ENCODE peak calls at places on chromosome 16, in six cellular contexts. T is esophagus squamous epithelium, Z is mammary epithelial cell, W is heart left ventricle, K is thoracic aorta, S is progenitor cell of endocrine pancreas. O is an unnamed sample.
A peak's percentile ranks its signal among the peaks of the same experiment; 100 is the strongest.

GRCh38 chr16:86609115-86609514 is 30.8 kb downstream of the FOXL1 start:
- DNase-seq in T (no peak), Z (no peak), S (no peak), W (no peak), K (no peak), O (no peak)

GRCh38 chr16:78668393-78668792 is 568.9 kb downstream of the WWOX start:
- DNase-seq in T (no peak), Z (no peak), S (no peak), K (no peak), W (no peak), O (no peak)

GRCh38 chr16:4358831-4359561 is 7.9 kb upstream of the PAM16 start:
- DNase-seq in Z (no peak), K (no peak), W (no peak), T (no peak), S (peak; percentile 83), O (peak; percentile 75)

GRCh38 chr16:29665294-29666077 is 2.4 kb downstream of the SPN start:
- DNase-seq in W (no peak), S (no peak), Z (no peak), K (no peak), T (no peak), O (peak; percentile 56)

GRCh38 chr16:8956265-8957060 is 7.2 kb downstream of the USP7 start:
- DNase-seq in S (no peak), W (no peak), T (no peak), Z (no peak), K (no peak), O (no peak)

GRCh38 chr16:21626659-21627277 is 25.6 kb downstream of the IGSF6 start:
- DNase-seq in Z (peak; percentile 68), K (no peak), T (no peak), W (no peak), S (no peak), O (peak; percentile 45)

GRCh38 chr16:2398520-2398919 is 30.7 kb upstream of the CCNF start:
- DNase-seq in S (no peak), W (no peak), K (no peak), Z (no peak), T (no peak), O (no peak)

GRCh38 chr16:27460213-27460612 is 58.2 kb downstream of the IL21R start:
- DNase-seq in Z (no peak), K (no peak), W (no peak), T (no peak), S (no peak), O (no peak)

GRCh38 chr16:89581045-89581695 is 5.6 kb downstream of the CPNE7 start:
- DNase-seq in W (no peak), Z (peak; percentile 67), S (no peak), T (no peak), K (no peak), O (no peak)

GRCh38 chr16:27839419-27839818 is 224.1 kb downstream of the GSG1L start:
- DNase-seq in T (no peak), K (no peak), W (no peak), Z (peak; percentile 41), S (no peak), O (no peak)

GRCh38 chr16:57956270-57956808 is 14.6 kb downstream of the CNGB1 start:
- DNase-seq in T (no peak), K (no peak), W (no peak), Z (no peak), S (no peak), O (no peak)

GRCh38 chr16:7211781-7212180 is 120.9 kb upstream of the RBFOX1 start:
- DNase-seq in W (no peak), S (no peak), Z (no peak), T (no peak), K (no peak), O (no peak)

GRCh38 chr16:50137268-50137667 is 15.8 kb upstream of the TENT4B start:
- DNase-seq in K (no peak), W (no peak), T (no peak), S (no peak), Z (no peak), O (no peak)

GRCh38 chr16:12321363-12321762 is 344.8 kb downstream of the SNX29 start:
- DNase-seq in K (no peak), Z (no peak), T (no peak), W (no peak), S (no peak), O (no peak)

GRCh38 chr16:9802160-9802559 is 380.1 kb downstream of the GRIN2A start:
- DNase-seq in S (no peak), Z (no peak), K (no peak), W (no peak), T (no peak), O (no peak)

GRCh38 chr16:1439058-1439698 is 5.2 kb downstream of the CCDC154 start:
- DNase-seq in Z (no peak), S (no peak), T (no peak), W (no peak), K (no peak), O (no peak)

GRCh38 chr16:30010817-30011504 is at the start of gene DOC2A:
- DNase-seq in W (peak; percentile 18), T (no peak), S (no peak), Z (no peak), K (no peak), O (peak; percentile 48)

GRCh38 chr16:23141959-23142740 is 7.1 kb downstream of the USP31 start:
- DNase-seq in W (no peak), S (no peak), T (no peak), Z (peak; percentile 91), K (no peak), O (no peak)

GRCh38 chr16:50099957-50100648 is 34.3 kb downstream of the HEATR3 start:
- DNase-seq in W (no peak), K (no peak), T (no peak), Z (peak; percentile 60), S (no peak), O (no peak)

GRCh38 chr16:17520567-17520966 is 49.8 kb upstream of the XYLT1 start:
- DNase-seq in Z (no peak), S (no peak), K (no peak), T (no peak), W (no peak), O (no peak)

GRCh38 chr16:52407778-52408177 is 139.2 kb downstream of the TOX3 start:
- DNase-seq in T (no peak), K (no peak), Z (no peak), W (no peak), S (no peak), O (no peak)

GRCh38 chr16:77963185-77964044 is 58.9 kb upstream of the CLEC3A start:
- DNase-seq in Z (no peak), W (no peak), K (no peak), S (no peak), T (no peak), O (no peak)

GRCh38 chr16:89573826-89574680 is 1.5 kb upstream of the CPNE7 start:
- DNase-seq in K (no peak), T (no peak), W (no peak), S (no peak), Z (no peak), O (no peak)

GRCh38 chr16:48157794-48158193 is 2.0 kb upstream of the ABCC12 start:
- DNase-seq in T (no peak), Z (no peak), K (no peak), W (no peak), S (no peak), O (peak; percentile 16)

GRCh38 chr16:48156790-48157209 is 1.0 kb upstream of the ABCC12 start:
- DNase-seq in W (peak; percentile 86), Z (peak; percentile 66), S (peak; percentile 92), K (peak; percentile 11), T (peak; percentile 31), O (peak; percentile 89)

GRCh38 chr16:48158296-48158695 is 2.5 kb upstream of the ABCC12 start:
- DNase-seq in W (no peak), T (no peak), Z (peak; percentile 93), K (no peak), S (no peak), O (peak; percentile 73)

GRCh38 chr16:48155926-48156789 is at the start of gene ABCC12:
- DNase-seq in T (no peak), W (no peak), Z (no peak), S (no peak), K (no peak), O (no peak)

DNA sequence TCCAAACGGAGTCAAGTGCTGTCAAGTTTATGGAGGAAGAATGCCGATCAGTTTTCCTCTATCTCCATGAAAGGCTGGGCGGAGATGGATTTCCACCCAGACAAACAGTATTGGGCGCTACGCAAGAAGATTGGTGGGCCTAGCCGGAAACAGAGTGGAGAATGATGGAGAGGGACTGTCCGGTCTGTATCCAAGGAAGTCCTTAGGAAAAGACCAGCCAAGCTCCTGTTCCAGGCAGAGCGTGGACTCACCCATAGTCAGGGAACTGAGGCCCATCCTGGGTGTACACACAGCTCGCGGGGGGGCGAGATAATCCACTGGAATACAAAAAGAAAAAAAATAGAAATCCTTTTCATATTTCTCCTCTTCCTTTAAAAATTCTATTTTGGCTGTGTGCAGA is 1.5 kb upstream of the ABCC12 start:
- DNase-seq in S (no peak), W (no peak), T (no peak), K (no peak), Z (no peak), O (no peak)
- TF ChIP-seq CTCF in S (no peak), W (no peak), T (no peak), K (no peak), Z (no peak), O (no peak)

GRCh38 chr16:72829846-72830620 is 217.9 kb downstream of the ZFHX3 start:
- DNase-seq in W (no peak), K (no peak), S (no peak), T (no peak), Z (no peak), O (peak; percentile 13)
- TF ChIP-seq CTCF in W (no peak), K (no peak), S (no peak), T (no peak), Z (no peak), O (no peak)

DNA sequence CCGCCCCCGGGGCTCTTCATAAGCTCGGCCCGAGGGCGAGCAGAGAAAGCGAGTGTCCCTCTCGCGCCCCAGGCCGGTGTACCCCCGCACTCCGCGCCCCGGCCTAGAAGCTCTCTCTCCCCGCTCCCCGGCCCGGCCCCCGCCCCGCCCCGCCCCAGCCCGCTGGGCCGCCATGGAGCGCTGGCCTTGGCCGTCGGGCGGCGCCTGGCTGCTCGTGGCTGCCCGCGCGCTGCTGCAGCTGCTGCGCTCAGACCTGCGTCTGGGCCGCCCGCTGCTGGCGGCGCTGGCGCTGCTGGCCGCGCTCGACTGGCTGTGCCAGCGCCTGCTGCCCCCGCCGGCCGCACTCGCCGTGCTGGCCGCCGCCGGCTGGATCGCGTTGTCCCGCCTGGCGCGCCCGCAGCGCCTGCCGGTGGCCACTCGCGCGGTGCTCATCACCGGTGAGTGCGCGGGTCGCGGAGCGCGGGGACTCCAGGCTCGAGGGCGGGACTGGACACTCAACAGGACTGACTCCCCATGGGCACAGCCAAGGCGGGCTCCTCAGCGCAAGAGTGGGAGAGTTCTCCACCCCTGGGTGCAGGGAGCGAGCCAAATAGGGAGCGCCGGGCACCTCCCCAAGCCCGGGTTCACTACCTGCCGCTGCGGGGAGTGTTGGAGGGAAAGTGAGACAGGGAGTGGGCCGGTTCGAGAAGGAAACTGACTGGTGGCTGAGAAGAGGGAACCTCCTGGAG is at the start of gene HSD11B2:
- DNase-seq in T (no peak), S (peak; percentile 56), Z (peak; percentile 59), W (peak; percentile 49), K (no peak), O (peak; percentile 22)
- TF ChIP-seq CTCF in T (peak; percentile 21), S (peak; percentile 23), Z (no peak), W (peak; percentile 12), K (no peak), O (no peak)

DNA sequence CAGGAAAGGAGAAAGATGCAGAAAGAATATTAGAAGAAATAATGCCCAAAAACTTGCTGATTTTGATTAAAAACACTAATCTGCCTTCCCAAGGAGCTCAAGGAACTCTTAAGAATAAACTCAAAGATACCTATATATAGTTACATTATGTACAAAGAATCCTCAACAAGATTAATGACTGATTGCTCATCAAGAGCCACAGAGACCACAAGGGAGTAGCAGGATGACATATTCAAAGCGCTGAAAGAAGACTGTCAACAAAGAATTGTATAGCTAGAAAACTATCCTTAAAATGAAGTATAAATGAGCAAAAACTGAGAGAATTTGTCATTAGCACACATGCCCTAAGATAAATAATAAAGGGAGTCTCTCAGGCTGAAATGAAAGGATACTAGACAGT is 6.2 kb downstream of the LPCAT2 start:
- DNase-seq in Z (peak; percentile 70), S (no peak), K (no peak), T (no peak), W (no peak), O (no peak)
- TF ChIP-seq CTCF in Z (no peak), S (no peak), K (no peak), T (no peak), W (no peak), O (no peak)

O was measured in activated CD8-positive, alpha-beta T cell treated with anti-CD3 and anti-CD28 coated beads for 36 hours.